ENCODE peak calls at places on chromosomes 3 and 15, in four cellular contexts. One of them, this sample, is unnamed.

GRCh38 chr15:95371664-95372063 is 958.8 kb upstream of the NR2F2 start:
- DNase-seq in OCI-LY7: no peak
- DNase-seq in Peyer's patch: no peak
- DNase-seq in choroid plexus epithelial cell: peak
- DNase-seq in this sample: peak

GRCh38 chr3:129441782-129442181 is 1.8 kb downstream of the IFT122 start:
- DNase-seq in OCI-LY7: no peak
- DNase-seq in Peyer's patch: no peak
- DNase-seq in choroid plexus epithelial cell: peak
- DNase-seq in this sample: no peak

GRCh38 chr15:39471791-39472190 is 109.1 kb upstream of the THBS1 start:
- DNase-seq in OCI-LY7: no peak
- DNase-seq in Peyer's patch: no peak
- DNase-seq in choroid plexus epithelial cell: no peak
- DNase-seq in this sample: no peak

GRCh38 chr3:15438988-15439387 is 11.6 kb downstream of the EAF1 start:
- DNase-seq in OCI-LY7: no peak
- DNase-seq in Peyer's patch: no peak
- DNase-seq in choroid plexus epithelial cell: peak
- DNase-seq in this sample: peak

GRCh38 chr15:86919581-86919980 is 839.9 kb downstream of the AGBL1 start:
- DNase-seq in OCI-LY7: no peak
- DNase-seq in Peyer's patch: no peak
- DNase-seq in choroid plexus epithelial cell: no peak
- DNase-seq in this sample: no peak

GRCh38 chr3:99648091-99648490 is 9.7 kb downstream of the COL8A1 start:
- DNase-seq in OCI-LY7: no peak
- DNase-seq in Peyer's patch: no peak
- DNase-seq in choroid plexus epithelial cell: peak
- DNase-seq in this sample: peak

GRCh38 chr3:65412591-65412990 is 626.1 kb downstream of the MAGI1 start:
- DNase-seq in OCI-LY7: no peak
- DNase-seq in Peyer's patch: no peak
- DNase-seq in choroid plexus epithelial cell: peak
- DNase-seq in this sample: peak

GRCh38 chr3:19885468-19885867 is 48.5 kb downstream of the EFHB start:
- DNase-seq in OCI-LY7: peak
- DNase-seq in Peyer's patch: no peak
- DNase-seq in choroid plexus epithelial cell: peak
- DNase-seq in this sample: peak

GRCh38 chr3:50275996-50276761 is 2.7 kb upstream of the LSMEM2 start:
- DNase-seq in OCI-LY7: no peak
- DNase-seq in Peyer's patch: no peak
- DNase-seq in choroid plexus epithelial cell: no peak
- DNase-seq in this sample: no peak

GRCh38 chr15:92069308-92070244 is 216.1 kb downstream of the SLCO3A1 start:
- DNase-seq in OCI-LY7: no peak
- DNase-seq in Peyer's patch: no peak
- DNase-seq in choroid plexus epithelial cell: peak
- DNase-seq in this sample: peak

GRCh38 chr15:39598958-39599845 is 18.3 kb downstream of the THBS1 start:
- DNase-seq in OCI-LY7: no peak
- DNase-seq in Peyer's patch: no peak
- DNase-seq in choroid plexus epithelial cell: no peak
- DNase-seq in this sample: peak

GRCh38 chr15:100560323-100560722 is 31.6 kb upstream of the CERS3 start:
- DNase-seq in OCI-LY7: no peak
- DNase-seq in Peyer's patch: no peak
- DNase-seq in choroid plexus epithelial cell: no peak
- DNase-seq in this sample: no peak

GRCh38 chr15:81295466-81296145 is 28.3 kb downstream of the STARD5 start:
- DNase-seq in OCI-LY7: peak
- DNase-seq in Peyer's patch: no peak
- DNase-seq in choroid plexus epithelial cell: no peak
- DNase-seq in this sample: no peak

GRCh38 chr15:82045179-82045891 is 483 bp downstream of the MEX3B start:
- DNase-seq in OCI-LY7: peak
- DNase-seq in Peyer's patch: no peak
- DNase-seq in choroid plexus epithelial cell: peak
- DNase-seq in this sample: peak

GRCh38 chr15:87860743-87861142 is 395.8 kb downstream of the NTRK3 start:
- DNase-seq in OCI-LY7: no peak
- DNase-seq in Peyer's patch: no peak
- DNase-seq in choroid plexus epithelial cell: no peak
- DNase-seq in this sample: no peak

GRCh38 chr3:177657243-177657642 is 460.0 kb upstream of the TBL1XR1 start:
- DNase-seq in OCI-LY7: no peak
- DNase-seq in Peyer's patch: no peak
- DNase-seq in choroid plexus epithelial cell: no peak
- DNase-seq in this sample: peak

GRCh38 chr3:126671521-126671920 is 16.6 kb upstream of the TXNRD3 start:
- DNase-seq in OCI-LY7: peak
- DNase-seq in Peyer's patch: no peak
- DNase-seq in choroid plexus epithelial cell: no peak
- DNase-seq in this sample: no peak

GRCh38 chr3:16849240-16849639 is 35.5 kb upstream of the PLCL2 start:
- DNase-seq in OCI-LY7: peak
- DNase-seq in Peyer's patch: peak
- DNase-seq in choroid plexus epithelial cell: peak
- DNase-seq in this sample: peak

GRCh38 chr15:90320885-90321278 is 31.2 kb upstream of the ZNF774 start:
- DNase-seq in OCI-LY7: no peak
- DNase-seq in Peyer's patch: no peak
- DNase-seq in choroid plexus epithelial cell: no peak
- DNase-seq in this sample: no peak

GRCh38 chr3:184380627-184381260 is 890 bp downstream of the CHRD start:
- DNase-seq in OCI-LY7: no peak
- DNase-seq in Peyer's patch: no peak
- DNase-seq in choroid plexus epithelial cell: no peak
- DNase-seq in this sample: no peak

GRCh38 chr3:37124431-37124830 is 50.0 kb downstream of the LRRFIP2 start:
- DNase-seq in OCI-LY7: no peak
- DNase-seq in Peyer's patch: no peak
- DNase-seq in choroid plexus epithelial cell: peak
- DNase-seq in this sample: no peak

GRCh38 chr3:29536016-29536736 is 255.3 kb downstream of the RBMS3 start:
- DNase-seq in OCI-LY7: no peak
- DNase-seq in Peyer's patch: no peak
- DNase-seq in choroid plexus epithelial cell: peak
- DNase-seq in this sample: no peak

GRCh38 chr3:100100454-100100853 is 13.8 kb downstream of the FILIP1L start:
- DNase-seq in OCI-LY7: no peak
- DNase-seq in Peyer's patch: no peak
- DNase-seq in choroid plexus epithelial cell: peak
- DNase-seq in this sample: no peak

GRCh38 chr3:64684715-64685261 is 3.0 kb downstream of the ADAMTS9 start:
- DNase-seq in OCI-LY7: no peak
- DNase-seq in Peyer's patch: no peak
- DNase-seq in choroid plexus epithelial cell: peak
- DNase-seq in this sample: peak

GRCh38 chr3:141660598-141660947 is 77.5 kb upstream of the RNF7 start:
- DNase-seq in OCI-LY7: no peak
- DNase-seq in Peyer's patch: no peak
- DNase-seq in choroid plexus epithelial cell: no peak
- DNase-seq in this sample: no peak

DNA sequence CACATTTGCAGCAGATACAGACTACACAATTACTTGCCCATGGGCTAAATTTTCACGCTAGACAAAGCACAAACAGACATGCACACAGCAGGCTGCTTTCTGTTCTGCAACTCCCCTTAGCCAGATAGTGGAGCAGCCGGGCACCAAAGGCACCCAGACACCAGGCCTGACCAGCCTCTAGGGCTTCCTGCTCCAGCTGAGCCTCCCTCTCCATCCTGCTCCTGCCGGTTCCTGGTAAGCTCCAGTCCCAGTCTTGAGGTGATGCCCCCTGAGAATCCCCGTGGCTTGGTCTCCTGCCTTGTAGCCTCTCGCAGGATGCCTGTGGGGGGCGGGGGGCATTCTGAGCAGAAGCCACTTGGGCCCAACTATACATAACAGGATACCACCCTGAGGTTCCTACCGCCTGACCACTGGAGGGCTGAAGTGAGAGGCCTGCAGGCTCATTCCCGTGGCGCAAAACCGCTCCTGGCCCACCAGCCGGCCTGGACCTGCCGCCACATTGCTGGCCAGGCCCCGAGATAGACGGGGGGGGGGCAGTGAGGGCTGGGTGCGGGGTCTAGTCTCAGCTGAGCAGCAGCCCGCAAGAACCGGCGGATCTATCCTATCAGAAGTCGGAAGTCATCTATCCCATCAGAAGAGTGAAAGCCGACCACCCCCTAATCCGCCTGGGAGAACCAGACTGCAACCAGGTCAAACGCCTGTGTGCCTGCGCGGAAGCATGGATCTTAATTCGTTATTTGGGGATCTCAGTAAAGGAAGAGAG is 3.9 kb downstream of the FOXL2 start:
- DNase-seq in OCI-LY7: no peak
- DNase-seq in Peyer's patch: no peak
- DNase-seq in choroid plexus epithelial cell: no peak
- DNase-seq in this sample: no peak
- H3K4me3 ChIP-seq in OCI-LY7: no peak
- H3K4me3 ChIP-seq in Peyer's patch: no peak
- H3K4me3 ChIP-seq in choroid plexus epithelial cell: no peak
- H3K4me3 ChIP-seq in this sample: no peak

GRCh38 chr15:41493205-41493901 is at the start of gene ITPKA:
- DNase-seq in OCI-LY7: peak
- DNase-seq in Peyer's patch: peak
- DNase-seq in choroid plexus epithelial cell: peak
- DNase-seq in this sample: peak

GRCh38 chr15:41493902-41494189 is 172 bp downstream of the ITPKA start:
- DNase-seq in OCI-LY7: no peak
- DNase-seq in Peyer's patch: no peak
- DNase-seq in choroid plexus epithelial cell: no peak
- DNase-seq in this sample: no peak

GRCh38 chr15:41494922-41495735 is 1.5 kb downstream of the ITPKA start:
- DNase-seq in OCI-LY7: peak
- DNase-seq in Peyer's patch: peak
- DNase-seq in choroid plexus epithelial cell: no peak
- DNase-seq in this sample: no peak

GRCh38 chr15:41495736-41496599 is 2.3 kb downstream of the ITPKA start:
- DNase-seq in OCI-LY7: no peak
- DNase-seq in Peyer's patch: no peak
- DNase-seq in choroid plexus epithelial cell: no peak
- DNase-seq in this sample: no peak

DNA sequence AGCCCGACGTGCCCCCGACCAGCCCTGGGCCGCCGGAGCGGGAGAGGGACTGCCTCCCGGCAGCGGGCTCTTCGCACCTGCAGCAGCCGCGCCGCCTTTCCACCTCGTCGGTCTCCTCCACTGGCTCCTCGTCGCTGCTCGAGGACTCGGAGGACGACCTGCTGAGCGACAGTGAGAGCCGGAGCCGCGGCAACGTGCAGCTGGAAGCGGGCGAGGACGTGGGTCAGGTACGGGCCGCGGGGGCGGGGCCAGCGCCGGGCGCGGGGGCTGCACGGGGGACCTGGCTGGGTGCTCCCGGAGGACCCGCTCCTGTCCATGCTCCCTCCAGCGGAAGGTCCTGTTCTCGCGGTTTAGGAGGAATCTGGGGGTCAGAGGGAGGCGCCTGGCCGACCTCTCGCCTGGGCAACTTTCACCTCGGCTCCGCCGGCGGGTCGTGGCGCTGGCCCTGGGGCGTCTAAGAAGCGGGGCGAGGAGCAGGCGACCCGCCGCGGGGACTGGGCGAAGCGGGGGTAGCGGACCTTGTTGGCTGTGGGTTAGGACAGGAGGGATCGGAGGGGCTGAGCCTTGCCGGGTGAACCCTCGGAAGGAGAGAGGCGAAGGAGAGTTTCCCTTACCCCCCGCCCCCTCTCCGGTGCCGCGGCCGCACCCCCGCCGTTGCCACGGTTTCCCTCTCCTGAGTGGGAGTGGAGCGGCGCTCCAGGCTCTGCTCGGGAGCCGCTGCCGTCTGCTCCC is 682 bp downstream of the ITPKA start:
- DNase-seq in OCI-LY7: peak
- DNase-seq in Peyer's patch: no peak
- DNase-seq in choroid plexus epithelial cell: no peak
- DNase-seq in this sample: no peak
- TF ChIP-seq CTCF in OCI-LY7: no peak
- TF ChIP-seq CTCF in Peyer's patch: no peak
- TF ChIP-seq CTCF in choroid plexus epithelial cell: no peak
- TF ChIP-seq CTCF in this sample: no peak

GRCh38 chr3:114764056-114764492 is 383.0 kb downstream of the ZBTB20 start:
- DNase-seq in OCI-LY7: no peak
- DNase-seq in Peyer's patch: no peak
- DNase-seq in choroid plexus epithelial cell: peak
- DNase-seq in this sample: peak

GRCh38 chr3:114762144-114762543 is 384.9 kb downstream of the ZBTB20 start:
- DNase-seq in OCI-LY7: no peak
- DNase-seq in Peyer's patch: no peak
- DNase-seq in choroid plexus epithelial cell: no peak
- DNase-seq in this sample: no peak

GRCh38 chr3:114756506-114757279 is 390.4 kb downstream of the ZBTB20 start:
- DNase-seq in OCI-LY7: no peak
- DNase-seq in Peyer's patch: no peak
- DNase-seq in choroid plexus epithelial cell: peak
- DNase-seq in this sample: peak

GRCh38 chr3:114760679-114761078 is 386.4 kb downstream of the ZBTB20 start:
- DNase-seq in OCI-LY7: no peak
- DNase-seq in Peyer's patch: no peak
- DNase-seq in choroid plexus epithelial cell: no peak
- DNase-seq in this sample: no peak

GRCh38 chr3:114758828-114759709 is 388.0 kb downstream of the ZBTB20 start:
- DNase-seq in OCI-LY7: no peak
- DNase-seq in Peyer's patch: no peak
- DNase-seq in choroid plexus epithelial cell: peak
- DNase-seq in this sample: peak
- H3K4me3 ChIP-seq in OCI-LY7: no peak
- H3K4me3 ChIP-seq in Peyer's patch: peak
- H3K4me3 ChIP-seq in choroid plexus epithelial cell: peak
- H3K4me3 ChIP-seq in this sample: no peak

GRCh38 chr15:52466134-52466701 is 62.5 kb downstream of the MYO5A start:
- DNase-seq in OCI-LY7: peak
- DNase-seq in Peyer's patch: peak
- DNase-seq in choroid plexus epithelial cell: no peak
- DNase-seq in this sample: no peak

GRCh38 chr15:52464478-52464877 is 64.2 kb downstream of the MYO5A start:
- DNase-seq in OCI-LY7: peak
- DNase-seq in Peyer's patch: no peak
- DNase-seq in choroid plexus epithelial cell: no peak
- DNase-seq in this sample: no peak

GRCh38 chr15:52462806-52463360 is 65.8 kb downstream of the MYO5A start:
- DNase-seq in OCI-LY7: no peak
- DNase-seq in Peyer's patch: no peak
- DNase-seq in choroid plexus epithelial cell: no peak
- DNase-seq in this sample: no peak

GRCh38 chr15:52464040-52464439 is 64.6 kb downstream of the MYO5A start:
- DNase-seq in OCI-LY7: no peak
- DNase-seq in Peyer's patch: no peak
- DNase-seq in choroid plexus epithelial cell: no peak
- DNase-seq in this sample: no peak

DNA sequence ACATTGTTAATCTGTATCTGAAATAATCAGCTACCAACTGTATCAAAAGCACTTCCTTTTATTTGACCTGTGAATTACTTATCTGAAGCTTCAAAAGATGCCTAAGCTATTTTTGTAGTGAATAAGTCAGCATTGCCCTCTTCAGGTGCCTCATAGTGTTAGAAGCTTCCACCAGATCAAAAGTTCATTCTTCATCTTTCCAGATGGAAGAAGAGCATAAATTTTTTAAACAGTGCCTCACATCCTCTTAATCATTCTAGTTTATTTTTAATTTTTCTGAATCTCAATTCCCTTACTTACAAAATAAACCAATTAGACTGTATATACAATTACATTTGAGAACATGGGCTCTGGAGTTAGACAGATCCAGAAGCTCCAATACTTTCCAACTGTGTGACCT is 65.0 kb downstream of the MYO5A start:
- DNase-seq in OCI-LY7: peak
- DNase-seq in Peyer's patch: no peak
- DNase-seq in choroid plexus epithelial cell: peak
- DNase-seq in this sample: no peak
- TF ChIP-seq CTCF in OCI-LY7: peak
- TF ChIP-seq CTCF in Peyer's patch: no peak
- TF ChIP-seq CTCF in choroid plexus epithelial cell: peak
- TF ChIP-seq CTCF in this sample: peak

This sample was measured in epithelial cell of esophagus.